ENCODE peak calls at places on chromosomes 3 and 15, in seven cellular contexts. N is T-helper 9 cell, M is sciatic nerve, D is endothelial cell, W is HuH-7, J is M059J, C is NCI-H82. Y is an unnamed sample.

GRCh38 chr3:87161486-87161885 is 65.6 kb upstream of the CHMP2B start:
- DNase-seq in N (no peak), M (no peak), D (no peak), W (no peak), J (peak), C (no peak), Y (no peak)

GRCh38 chr15:100118546-100118945 is 223.2 kb downstream of the ADAMTS17 start:
- DNase-seq in N (no peak), M (no peak), D (no peak), W (no peak), J (no peak), C (no peak), Y (no peak)

GRCh38 chr3:49017978-49018706 is at the start of gene DALRD3:
- DNase-seq in N (peak), M (peak), D (peak), W (peak), J (peak), C (peak), Y (peak)

GRCh38 chr3:177174607-177175006 is 22.7 kb downstream of the TBL1XR1 start:
- DNase-seq in N (no peak), M (no peak), D (no peak), W (no peak), J (no peak), C (peak), Y (no peak)

GRCh38 chr3:16439848-16440708 is 73.4 kb downstream of the RFTN1 start:
- DNase-seq in N (no peak), M (no peak), D (no peak), W (no peak), J (no peak), C (no peak), Y (no peak)

GRCh38 chr3:71846189-71846588 is 61.2 kb upstream of the PROK2 start:
- DNase-seq in N (no peak), M (no peak), D (no peak), W (no peak), J (peak), C (peak), Y (no peak)

GRCh38 chr15:62711691-62712454 is 330.7 kb upstream of the TPM1 start:
- DNase-seq in N (no peak), M (no peak), D (no peak), W (no peak), J (peak), C (no peak), Y (no peak)

GRCh38 chr3:174397848-174398247 is 461.3 kb upstream of the NAALADL2 start:
- DNase-seq in N (no peak), M (no peak), D (no peak), W (no peak), J (peak), C (peak), Y (no peak)

GRCh38 chr3:88298189-88298588 is 148.4 kb downstream of the C3orf38 start:
- DNase-seq in N (no peak), M (no peak), D (no peak), W (peak), J (no peak), C (no peak), Y (no peak)

GRCh38 chr15:27660676-27661075 is 438.4 kb downstream of the OCA2 start:
- DNase-seq in N (no peak), M (no peak), D (no peak), W (no peak), J (no peak), C (no peak), Y (no peak)

GRCh38 chr15:96524676-96525417 is 194.3 kb downstream of the NR2F2 start:
- DNase-seq in N (no peak), M (no peak), D (no peak), W (no peak), J (no peak), C (no peak), Y (no peak)

GRCh38 chr3:105842943-105843342 is 25.9 kb downstream of the CBLB start:
- DNase-seq in N (no peak), M (no peak), D (no peak), W (no peak), J (no peak), C (peak), Y (no peak)

GRCh38 chr3:42735609-42736008 is 33.0 kb upstream of the HHATL start:
- DNase-seq in N (no peak), M (no peak), D (no peak), W (no peak), J (no peak), C (no peak), Y (no peak)